ENCODE peak calls at places on chromosome 11, in four cellular contexts. E is HAP-1, Z is SJSA1, N is tibial nerve. T is an unnamed sample. For H3K4me1, the result is how much of the 10 kb centered on the place peaks cover.

GRCh38 chr11:73143126-73143838 is 1.2 kb upstream of the FCHSD2 start:
- DNase-seq in E (no peak), Z (no peak), N (no peak), T (no peak)

GRCh38 chr11:69637956-69638871 is 2.7 kb upstream of the CCND1 start:
- DNase-seq in E (no peak), Z (peak), N (no peak), T (peak)

GRCh38 chr11:80722616-80723015 is 1281.8 kb upstream of the TENM4 start:
- DNase-seq in E (no peak), Z (no peak), N (no peak), T (no peak)

GRCh38 chr11:84476581-84476980 is 1150.6 kb downstream of the DLG2 start:
- DNase-seq in E (no peak), Z (no peak), N (no peak), T (no peak)

GRCh38 chr11:9754041-9754471 is 90.2 kb downstream of the SWAP70 start:
- DNase-seq in E (no peak), Z (no peak), N (no peak), T (no peak)

GRCh38 chr11:75305993-75306392 is 45.5 kb downstream of the ARRB1 start:
- DNase-seq in E (no peak), Z (no peak), N (no peak), T (no peak)

GRCh38 chr11:115199501-115199900 is 304.7 kb downstream of the CADM1 start:
- DNase-seq in E (no peak), Z (no peak), N (no peak), T (no peak)

GRCh38 chr11:129191649-129192048 is 476 bp downstream of the ARHGAP32 start:
- DNase-seq in E (no peak), Z (no peak), N (no peak), T (no peak)

GRCh38 chr11:76564400-76564799 is 106.1 kb downstream of the LRRC32 start:
- DNase-seq in E (no peak), Z (no peak), N (no peak), T (no peak)

GRCh38 chr11:9601041-9601875 is 27.8 kb downstream of the WEE1 start:
- DNase-seq in E (no peak), Z (no peak), N (no peak), T (peak)

GRCh38 chr11:10998674-10999073 is 140.8 kb upstream of the ZBED5 start:
- DNase-seq in E (no peak), Z (no peak), N (no peak), T (no peak)

GRCh38 chr11:103077553-103077952 is 14.4 kb downstream of the DCUN1D5 start:
- DNase-seq in E (no peak), Z (no peak), N (no peak), T (no peak)

GRCh38 chr11:103079833-103080232 is 12.1 kb downstream of the DCUN1D5 start:
- DNase-seq in E (no peak), Z (no peak), N (no peak), T (no peak)

DNA sequence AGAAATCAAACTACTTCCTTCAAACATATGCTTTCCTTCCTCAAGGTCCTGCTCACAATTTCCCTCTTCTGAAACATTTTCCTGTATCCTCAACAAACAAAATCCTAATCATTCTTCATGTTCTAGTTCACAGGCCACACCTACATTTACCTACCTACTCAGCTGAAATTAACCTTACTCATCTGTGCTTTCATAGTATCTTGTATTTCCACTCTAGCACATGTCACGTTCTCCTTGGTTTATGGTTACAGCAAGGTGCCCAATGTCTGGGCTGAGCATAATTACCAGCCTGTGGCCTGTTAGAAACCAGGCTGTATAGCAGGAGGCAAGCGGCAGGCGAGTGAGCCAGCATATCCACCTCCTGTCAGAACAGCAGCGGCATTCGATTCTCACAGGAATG is 13.2 kb downstream of the DCUN1D5 start:
- DNase-seq in E (no peak), Z (no peak), N (no peak), T (no peak)
- H3K4me1 ChIP-seq in E (under half), Z (under half), N (under half), T (under half)

DNA sequence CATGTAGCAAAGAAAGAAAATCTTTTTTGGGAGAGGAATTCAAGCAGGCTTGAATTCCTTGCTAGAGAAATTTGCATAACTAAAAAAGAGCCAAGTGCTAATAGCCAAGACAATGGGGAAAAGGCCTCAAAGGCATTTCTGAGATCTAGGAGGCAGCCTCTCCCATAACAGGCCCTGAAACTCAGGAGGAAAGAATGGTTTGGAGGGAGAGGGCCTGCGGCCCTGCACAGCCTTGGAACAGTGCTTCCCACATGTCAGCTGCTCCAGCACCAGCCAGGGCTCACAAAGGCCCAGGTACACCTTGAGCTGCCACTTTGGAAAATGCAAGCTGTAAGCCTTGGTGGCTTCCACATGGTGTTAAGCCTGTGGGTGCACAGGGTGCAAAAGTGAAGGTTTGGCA is 55.5 kb upstream of the TSPAN18 start:
- DNase-seq in E (peak), Z (no peak), N (no peak), T (no peak)
- H3K4me1 ChIP-seq in E (under half), Z (under half), N (under half), T (under half)

GRCh38 chr11:78957481-78958245 is 383.0 kb upstream of the NARS2 start:
- DNase-seq in E (no peak), Z (no peak), N (no peak), T (no peak)
- H3K4me1 ChIP-seq in E (under half), Z (under half), N (under half), T (under half)

GRCh38 chr11:57787920-57788716 is 26.5 kb downstream of the CTNND1 start:
- DNase-seq in E (no peak), Z (no peak), N (no peak), T (no peak)

GRCh38 chr11:57792870-57793269 is 31.3 kb downstream of the CTNND1 start:
- DNase-seq in E (no peak), Z (no peak), N (no peak), T (no peak)

GRCh38 chr11:57793711-57794110 is 32.1 kb downstream of the CTNND1 start:
- DNase-seq in E (no peak), Z (no peak), N (no peak), T (no peak)

GRCh38 chr11:57791321-57792059 is 29.9 kb downstream of the CTNND1 start:
- DNase-seq in E (no peak), Z (no peak), N (no peak), T (no peak)

DNA sequence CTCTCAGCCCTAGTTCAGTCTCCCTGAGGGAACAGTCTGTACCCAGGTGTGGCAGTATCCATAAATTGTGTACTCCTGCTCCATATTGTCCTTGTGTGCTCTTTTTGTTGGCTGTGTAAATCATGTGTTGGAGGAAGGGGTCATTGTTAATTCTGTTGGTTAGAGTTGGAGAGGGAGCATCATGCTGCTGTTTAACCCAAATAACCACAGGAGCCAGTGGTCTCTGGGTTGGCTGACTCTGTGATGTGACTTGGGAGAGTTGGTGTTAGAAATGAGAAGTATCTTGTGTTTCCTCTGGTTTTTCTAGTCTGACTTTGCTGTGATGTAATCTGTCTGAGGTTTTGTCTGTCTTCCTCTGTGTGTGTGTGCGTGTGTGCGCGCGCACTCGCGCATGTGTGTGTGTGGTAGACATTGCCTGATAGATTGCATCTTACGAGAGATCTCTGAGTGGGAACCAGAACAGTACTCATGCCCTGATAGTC is 30.5 kb downstream of the CTNND1 start:
- DNase-seq in E (no peak), Z (no peak), N (peak), T (peak)
- H3K4me1 ChIP-seq in E (under half), Z (under half), N (half or more), T (under half)

GRCh38 chr11:3662856-3663255 is 8.3 kb downstream of the CHRNA10 start:
- DNase-seq in E (no peak), Z (no peak), N (no peak), T (no peak)

GRCh38 chr11:3667149-3668035 is 3.8 kb downstream of the CHRNA10 start:
- DNase-seq in E (no peak), Z (no peak), N (no peak), T (no peak)

GRCh38 chr11:3664032-3664630 is 7.1 kb downstream of the CHRNA10 start:
- DNase-seq in E (no peak), Z (no peak), N (no peak), T (no peak)

GRCh38 chr11:3666023-3666530 is 5.1 kb downstream of the CHRNA10 start:
- DNase-seq in E (no peak), Z (no peak), N (no peak), T (no peak)

GRCh38 chr11:3665336-3666022 is 5.7 kb downstream of the CHRNA10 start:
- DNase-seq in E (no peak), Z (no peak), N (no peak), T (no peak)
- H3K4me1 ChIP-seq in E (under half), Z (under half), N (under half), T (under half)

GRCh38 chr11:8062781-8063257 is 18.2 kb upstream of the TUB start:
- DNase-seq in E (no peak), Z (no peak), N (no peak), T (no peak)

GRCh38 chr11:8060146-8060719 is 20.8 kb upstream of the TUB start:
- DNase-seq in E (no peak), Z (no peak), N (no peak), T (no peak)

GRCh38 chr11:8059571-8060011 is 21.4 kb upstream of the TUB start:
- DNase-seq in E (no peak), Z (no peak), N (no peak), T (no peak)

GRCh38 chr11:8061555-8062428 is 19.2 kb upstream of the TUB start:
- DNase-seq in E (no peak), Z (no peak), N (no peak), T (no peak)

GRCh38 chr11:8060801-8061554 is 20.0 kb upstream of the TUB start:
- DNase-seq in E (no peak), Z (no peak), N (no peak), T (no peak)
- H3K4me1 ChIP-seq in E (under half), Z (under half), N (under half), T (half or more)